ENCODE peak calls at places on chromosomes 1 and 21, in six cellular contexts. L is heart right ventricle, Q is GM23338, C is left ventricle myocardium inferior, J is heart left ventricle, A is Karpas-422. X is an unnamed sample. For H3K36me3, the result is how much of the 10 kb centered on the place peaks cover.

GRCh38 chr1:2628933-2629626 is 3.7 kb downstream of the MMEL1 start:
- DNase-seq in Q (peak), C (no peak), A (no peak), L (no peak), J (no peak), X (no peak)

GRCh38 chr1:152179566-152179965 is 20.5 kb upstream of the RPTN start:
- DNase-seq in C (no peak), A (no peak), Q (no peak), J (no peak), L (no peak), X (no peak)

GRCh38 chr1:169527461-169528213 is 41.9 kb upstream of the SLC19A2 start:
- DNase-seq in A (no peak), C (no peak), L (no peak), Q (no peak), J (no peak), X (no peak)

GRCh38 chr1:115539061-115539460 is 102.7 kb upstream of the VANGL1 start:
- DNase-seq in A (no peak), C (peak), Q (no peak), J (peak), L (peak), X (no peak)

GRCh38 chr1:167714098-167714850 is 7.5 kb upstream of the MPZL1 start:
- DNase-seq in A (peak), C (peak), J (peak), L (peak), Q (peak), X (peak)

GRCh38 chr1:3002349-3003038 is 18.8 kb upstream of the ACTRT2 start:
- DNase-seq in C (no peak), A (peak), J (no peak), Q (no peak), L (no peak), X (no peak)

GRCh38 chr1:94920061-94920460 is 6.8 kb downstream of the CNN3 start:
- DNase-seq in Q (no peak), L (no peak), C (no peak), J (no peak), A (no peak), X (no peak)

GRCh38 chr1:92784051-92784638 is 763 bp downstream of the EVI5 start:
- DNase-seq in L (peak), J (peak), Q (peak), A (peak), C (no peak), X (no peak)

GRCh38 chr1:151124763-151125403 is 21.5 kb downstream of the SEMA6C start:
- DNase-seq in A (no peak), L (no peak), Q (peak), J (no peak), C (no peak), X (no peak)

GRCh38 chr1:78441921-78442320 is 48.9 kb upstream of the PTGFR start:
- DNase-seq in Q (no peak), J (no peak), L (no peak), C (no peak), A (no peak), X (no peak)

GRCh38 chr1:207981976-207982375 is 71.1 kb upstream of the CD34 start:
- DNase-seq in L (no peak), A (peak), C (no peak), J (no peak), Q (peak), X (peak)

GRCh38 chr1:14743368-14743767 is 144.9 kb downstream of the KAZN start:
- DNase-seq in J (no peak), Q (no peak), A (no peak), C (no peak), L (no peak), X (no peak)

GRCh38 chr1:186927884-186928283 is 99.1 kb downstream of the PLA2G4A start:
- DNase-seq in A (no peak), J (no peak), L (no peak), Q (peak), C (no peak), X (no peak)

GRCh38 chr21:26833460-26833939 is 11.7 kb downstream of the ADAMTS1 start:
- DNase-seq in C (no peak), J (no peak), Q (no peak), L (no peak), A (no peak), X (no peak)

GRCh38 chr1:246837418-246838117 is 94.2 kb downstream of the AHCTF1 start:
- DNase-seq in A (no peak), L (no peak), J (no peak), C (no peak), Q (no peak), X (no peak)

GRCh38 chr1:33219886-33220661 is 36.2 kb upstream of the ZNF362 start:
- DNase-seq in C (no peak), A (no peak), J (no peak), L (no peak), Q (peak), X (no peak)

GRCh38 chr1:85502171-85502570 is 37.2 kb upstream of the DDAH1 start:
- DNase-seq in Q (no peak), A (no peak), L (no peak), C (no peak), J (no peak), X (no peak)

GRCh38 chr1:118136511-118136937 is 48.5 kb downstream of the SPAG17 start:
- DNase-seq in A (no peak), L (no peak), J (no peak), C (no peak), Q (no peak), X (peak)

GRCh38 chr1:10734900-10735602 is 61.4 kb downstream of the CASZ1 start:
- DNase-seq in A (no peak), Q (peak), C (peak), J (peak), L (no peak), X (no peak)

GRCh38 chr1:104408268-104408667 is 658.6 kb downstream of the AMY1C start:
- DNase-seq in A (no peak), L (no peak), J (no peak), C (no peak), Q (no peak), X (no peak)

GRCh38 chr1:92822907-92823306 is 8.9 kb upstream of the RPL5 start:
- DNase-seq in C (no peak), L (no peak), J (no peak), Q (no peak), A (no peak), X (no peak)

DNA sequence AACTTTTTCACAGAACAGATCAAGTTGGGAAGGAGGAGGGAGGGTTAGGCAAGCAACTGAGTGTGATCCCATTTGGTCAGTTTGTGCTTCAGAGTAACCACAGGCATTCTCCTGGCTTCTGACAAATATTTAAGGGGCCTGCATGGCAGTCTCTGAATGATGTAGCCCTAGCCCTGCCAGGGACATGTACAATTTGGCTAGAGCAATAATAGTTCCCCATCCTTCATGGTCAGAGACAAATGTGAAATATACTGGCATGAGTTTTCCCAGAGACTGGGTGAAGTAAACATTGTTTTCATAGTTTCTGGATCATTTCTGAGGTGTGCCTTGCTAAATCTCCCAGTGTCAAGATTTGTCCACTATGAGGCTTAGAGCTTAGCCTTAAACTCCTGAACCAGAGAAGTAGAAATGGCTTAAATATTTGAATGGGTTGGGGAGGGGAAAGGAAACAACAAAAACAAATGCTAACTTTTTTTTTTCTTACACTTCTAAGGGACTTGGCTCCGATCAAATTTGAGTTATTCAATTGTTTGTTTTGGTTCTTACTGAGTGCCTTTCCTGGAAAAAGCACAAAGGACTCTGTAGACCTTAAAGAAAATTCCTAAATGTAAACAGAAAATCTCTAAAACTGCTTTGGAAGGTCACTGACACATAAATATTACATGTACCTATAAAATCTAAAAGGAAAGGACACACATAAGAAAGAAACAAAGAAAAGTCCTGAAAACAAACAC is 41.9 kb upstream of the UBE2U start:
- DNase-seq in A (no peak), L (no peak), J (no peak), C (no peak), Q (no peak), X (no peak)
- H3K36me3 ChIP-seq in A (under half), L (under half), J (under half), C (under half), Q (under half), X (under half)

DNA sequence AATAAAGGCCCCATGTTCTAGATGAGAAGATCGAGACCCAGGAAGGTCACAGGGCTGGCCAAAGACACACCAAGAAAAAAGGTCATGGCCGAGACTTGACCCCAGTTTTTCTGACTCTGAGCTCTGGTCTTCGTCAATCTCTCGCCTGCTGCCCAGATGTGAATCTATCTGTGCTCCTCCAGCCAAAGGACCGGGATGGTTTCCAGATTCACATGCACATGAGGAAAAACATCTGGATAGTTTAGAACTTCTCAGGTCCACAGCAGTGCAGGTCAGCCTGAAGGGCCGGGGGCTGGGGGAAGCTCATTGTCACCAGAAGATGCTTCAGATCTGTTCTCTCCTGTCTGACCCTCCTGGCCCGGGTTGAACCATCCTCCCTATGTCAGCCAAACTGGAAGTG is 49.0 kb downstream of the KCNN3 start:
- DNase-seq in Q (no peak), J (no peak), C (peak), A (no peak), L (no peak), X (no peak)
- H3K36me3 ChIP-seq in Q (under half), J (under half), C (under half), A (under half), L (under half), X (under half)

GRCh38 chr1:21847223-21848205 is 35.4 kb downstream of the LDLRAD2 start:
- DNase-seq in J (peak), A (no peak), L (no peak), Q (no peak), C (no peak), X (no peak)

GRCh38 chr1:21843208-21843607 is 31.1 kb downstream of the LDLRAD2 start:
- DNase-seq in J (no peak), Q (no peak), A (no peak), C (no peak), L (no peak), X (no peak)

GRCh38 chr1:21848524-21849174 is 36.6 kb downstream of the LDLRAD2 start:
- DNase-seq in A (no peak), L (no peak), J (peak), Q (no peak), C (no peak), X (no peak)

GRCh38 chr1:21843996-21844395 is 31.9 kb downstream of the LDLRAD2 start:
- DNase-seq in A (no peak), Q (no peak), J (no peak), C (no peak), L (no peak), X (no peak)

DNA sequence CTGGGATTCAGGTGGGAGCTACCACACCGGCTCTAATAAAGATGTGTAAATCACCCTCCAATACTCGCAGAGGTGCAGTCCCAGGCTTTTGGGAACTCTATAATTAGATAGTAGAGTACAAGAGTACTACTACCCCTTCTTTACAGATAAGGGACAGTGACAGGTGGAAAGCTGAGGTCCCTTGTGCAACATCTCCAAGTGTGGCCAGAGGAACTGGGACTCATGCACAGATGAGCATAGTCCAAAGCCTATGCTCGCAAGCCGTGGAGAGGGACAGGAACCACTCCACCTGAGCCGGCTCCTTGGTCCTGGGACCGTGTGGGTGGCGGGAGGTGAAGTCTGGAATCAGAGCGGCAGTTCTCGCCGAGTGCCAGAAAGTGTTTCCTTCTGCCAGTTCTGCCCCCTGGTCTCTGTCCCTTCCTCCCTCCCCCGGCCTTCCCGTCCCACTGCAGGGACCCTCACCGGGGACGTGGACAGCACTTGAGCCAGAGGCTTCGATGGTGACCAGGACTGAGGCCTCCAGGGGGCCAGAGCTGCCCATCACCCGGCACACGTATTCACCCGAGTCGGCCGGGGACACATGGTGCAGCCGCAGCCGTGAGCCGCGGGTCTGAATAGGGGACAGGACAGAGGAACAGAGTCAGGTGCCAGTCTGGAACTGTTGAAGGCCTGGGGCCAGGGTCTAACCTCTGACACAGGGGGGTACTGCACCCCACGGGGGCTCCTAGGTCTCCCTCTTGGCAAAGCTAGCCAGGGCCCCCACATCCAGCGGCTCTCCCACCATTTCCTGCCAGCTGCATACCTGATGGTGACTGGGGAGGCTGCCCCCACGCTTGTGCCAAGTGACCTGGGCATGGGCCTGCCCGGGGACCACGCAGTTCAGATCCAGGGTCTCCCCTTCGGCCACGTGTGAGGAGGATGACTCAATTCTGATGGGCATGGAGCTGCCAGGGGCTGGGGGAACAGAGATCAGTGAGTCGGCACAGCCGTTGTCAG is 33.9 kb downstream of the LDLRAD2 start:
- DNase-seq in C (no peak), Q (no peak), L (no peak), A (no peak), J (peak), X (no peak)
- H3K36me3 ChIP-seq in C (half or more), Q (under half), L (half or more), A (under half), J (half or more), X (half or more)

GRCh38 chr1:38820860-38821259 is 38.7 kb downstream of the RRAGC start:
- DNase-seq in C (no peak), Q (no peak), J (no peak), A (no peak), L (no peak), X (no peak)
- H3K36me3 ChIP-seq in C (under half), Q (under half), J (under half), A (under half), L (under half), X (under half)

GRCh38 chr1:228397454-228397786 is 9.2 kb downstream of the TRIM11 start:
- DNase-seq in J (no peak), Q (no peak), L (no peak), A (no peak), C (no peak), X (no peak)

GRCh38 chr1:228400237-228400651 is 6.4 kb downstream of the TRIM11 start:
- DNase-seq in J (no peak), L (no peak), Q (no peak), C (no peak), A (no peak), X (no peak)

GRCh38 chr1:228399531-228400236 is 7.0 kb downstream of the TRIM11 start:
- DNase-seq in J (no peak), L (no peak), Q (no peak), A (no peak), C (no peak), X (no peak)

GRCh38 chr1:228397966-228398365 is 8.7 kb downstream of the TRIM11 start:
- DNase-seq in J (no peak), A (no peak), Q (no peak), C (no peak), L (no peak), X (no peak)

DNA sequence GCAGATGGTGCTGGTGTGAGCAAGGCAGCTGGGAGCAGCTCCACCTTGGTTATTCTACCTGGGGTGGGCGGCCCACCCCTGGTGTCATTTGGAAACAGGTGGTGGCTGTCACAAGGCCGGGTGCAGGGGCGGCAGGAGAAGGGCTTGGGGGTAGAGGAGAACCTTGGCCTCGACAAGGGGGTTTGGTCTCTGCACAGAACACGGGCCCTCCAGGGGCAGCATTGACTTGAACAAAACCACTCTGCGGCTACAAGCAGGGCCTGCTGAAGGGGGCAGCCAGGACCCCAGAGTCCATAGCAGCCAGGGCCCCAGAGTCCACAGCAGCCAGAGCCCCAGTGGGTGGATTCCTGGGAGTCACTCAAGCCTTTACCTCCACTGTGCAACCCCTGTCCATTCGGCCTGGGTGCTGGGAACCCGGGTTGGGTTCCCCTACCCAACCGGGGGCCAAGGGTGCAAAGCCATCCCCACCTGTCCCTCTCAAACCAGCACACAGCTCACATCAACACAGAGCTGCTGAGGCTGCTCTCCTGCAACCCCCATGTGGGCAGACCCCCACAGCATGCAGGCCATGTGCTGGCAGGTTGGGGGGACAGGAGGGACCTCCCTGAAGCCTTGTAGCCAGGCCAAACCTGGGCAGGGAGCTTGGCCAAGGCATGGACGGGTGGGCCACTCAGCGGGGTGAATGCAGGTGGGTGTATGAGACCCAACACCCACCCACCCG is 7.7 kb downstream of the TRIM11 start:
- DNase-seq in Q (no peak), C (no peak), A (no peak), J (no peak), L (no peak), X (no peak)
- H3K36me3 ChIP-seq in Q (under half), C (half or more), A (under half), J (half or more), L (half or more), X (under half)

GRCh38 chr21:17828223-17828622 is 9.1 kb upstream of the C21orf91 start:
- DNase-seq in J (no peak), C (no peak), Q (no peak), A (no peak), L (no peak), X (no peak)
- H3K36me3 ChIP-seq in J (under half), C (under half), Q (under half), A (under half), L (under half), X (under half)

GRCh38 chr1:19078503-19078902 is 122.0 kb upstream of the IFFO2 start:
- DNase-seq in Q (no peak), L (no peak), J (no peak), A (no peak), C (no peak), X (no peak)
- H3K36me3 ChIP-seq in Q (half or more), L (half or more), J (half or more), A (half or more), C (half or more), X (half or more)

DNA sequence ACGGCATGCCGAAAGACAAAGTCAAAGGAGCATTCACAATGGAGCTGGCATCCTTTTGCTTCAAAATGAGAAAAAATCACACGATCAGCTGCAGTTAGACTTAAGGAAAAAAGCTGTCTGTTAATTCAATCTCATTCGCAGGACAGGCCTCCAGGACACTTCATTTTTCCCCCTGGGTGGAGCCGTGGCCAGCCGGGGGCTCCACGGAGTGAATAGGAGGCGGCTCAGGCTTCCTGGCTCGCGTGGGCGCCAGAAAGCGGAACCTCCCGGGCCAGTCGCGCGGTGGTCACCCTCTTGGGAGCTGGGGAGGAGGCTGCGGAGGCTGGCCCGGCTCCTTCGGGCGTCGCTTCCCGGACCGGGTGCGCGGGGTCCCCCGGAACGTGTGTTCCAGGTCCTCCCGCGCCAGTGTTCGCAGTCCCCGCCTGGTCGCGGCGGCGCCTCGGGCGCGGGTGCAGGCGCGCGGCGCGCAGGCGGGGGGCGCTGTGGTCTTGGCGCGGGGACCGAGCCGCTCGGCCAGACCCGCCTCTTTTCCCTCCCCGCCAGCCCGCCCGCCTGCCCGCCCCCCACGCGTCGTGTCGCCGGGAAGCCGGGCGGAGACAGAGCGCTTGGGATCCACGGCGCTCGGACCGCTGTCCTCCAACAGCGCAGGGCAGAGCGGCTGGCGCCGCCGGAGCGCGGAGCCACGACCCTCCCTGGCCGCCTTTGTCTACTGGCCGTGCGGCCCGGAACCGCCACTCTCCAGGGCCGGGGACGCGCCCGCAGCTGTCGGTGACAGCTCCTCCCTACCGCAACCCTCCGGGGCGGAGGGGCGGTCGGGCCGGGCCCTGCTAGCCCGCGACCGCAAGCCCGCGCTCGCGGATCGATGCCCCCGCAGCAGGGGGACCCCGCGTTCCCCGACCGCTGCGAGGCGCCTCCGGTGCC is at the start of gene RHOU:
- DNase-seq in L (peak), A (no peak), C (peak), Q (peak), J (peak), X (peak)
- H3K36me3 ChIP-seq in L (under half), A (under half), C (under half), Q (under half), J (under half), X (under half)

GRCh38 chr1:231699769-231700168 is 73.2 kb downstream of the DISC1 start:
- DNase-seq in J (no peak), A (no peak), Q (no peak), C (no peak), L (no peak), X (no peak)
- H3K36me3 ChIP-seq in J (under half), A (under half), Q (under half), C (under half), L (under half), X (under half)

X was measured in right atrium auricular region.